ENCODE peak calls at places on chromosomes 3 and 15, in six cellular contexts. M, V, I, Z, D and K are unnamed samples.

GRCh38 chr15:29088666-29089065 is 181.0 kb downstream of the NSMCE3 start:
- DNase-seq in D (no peak), I (no peak), V (no peak), M (no peak), Z (no peak), K (no peak)

GRCh38 chr15:69359724-69360123 is 54.4 kb upstream of the KIF23 start:
- DNase-seq in D (no peak), Z (no peak), V (no peak), M (no peak), I (no peak), K (peak)

GRCh38 chr15:78075490-78076230 is 1.9 kb downstream of the TBC1D2B start:
- DNase-seq in I (no peak), M (peak), D (peak), V (peak), Z (peak), K (peak)

GRCh38 chr3:129553771-129554170 is 10.8 kb downstream of the H1-8 start:
- DNase-seq in Z (no peak), D (no peak), I (no peak), V (no peak), M (no peak), K (no peak)

GRCh38 chr3:119418091-119418512 is 45.3 kb downstream of the TMEM39A start:
- DNase-seq in Z (no peak), D (no peak), I (no peak), M (no peak), V (no peak), K (no peak)

GRCh38 chr3:169879013-169879412 is 9.3 kb upstream of the LRRC31 start:
- DNase-seq in Z (no peak), M (no peak), I (no peak), D (no peak), V (no peak), K (peak)

GRCh38 chr3:187765342-187765741 is 20.1 kb upstream of the BCL6 start:
- DNase-seq in D (no peak), Z (no peak), M (no peak), V (no peak), I (no peak), K (peak)

GRCh38 chr15:33955945-33956344 is 12.4 kb upstream of the CHRM5 start:
- DNase-seq in D (no peak), V (no peak), I (no peak), Z (no peak), M (no peak), K (no peak)

GRCh38 chr3:75294124-75294523 is 370.0 kb upstream of the FRG2C start:
- DNase-seq in V (peak), M (peak), Z (peak), I (no peak), D (peak), K (peak)

GRCh38 chr3:149783576-149783975 is 8.8 kb downstream of the ANKUB1 start:
- DNase-seq in M (no peak), I (no peak), V (no peak), D (no peak), Z (no peak), K (peak)

GRCh38 chr3:55923626-55924025 is 436.5 kb upstream of the WNT5A start:
- DNase-seq in Z (no peak), D (no peak), M (no peak), I (no peak), V (no peak), K (no peak)

GRCh38 chr3:113594066-113594465 is 61.7 kb downstream of the SIDT1 start:
- DNase-seq in Z (no peak), V (no peak), D (no peak), M (no peak), I (no peak), K (no peak)

DNA sequence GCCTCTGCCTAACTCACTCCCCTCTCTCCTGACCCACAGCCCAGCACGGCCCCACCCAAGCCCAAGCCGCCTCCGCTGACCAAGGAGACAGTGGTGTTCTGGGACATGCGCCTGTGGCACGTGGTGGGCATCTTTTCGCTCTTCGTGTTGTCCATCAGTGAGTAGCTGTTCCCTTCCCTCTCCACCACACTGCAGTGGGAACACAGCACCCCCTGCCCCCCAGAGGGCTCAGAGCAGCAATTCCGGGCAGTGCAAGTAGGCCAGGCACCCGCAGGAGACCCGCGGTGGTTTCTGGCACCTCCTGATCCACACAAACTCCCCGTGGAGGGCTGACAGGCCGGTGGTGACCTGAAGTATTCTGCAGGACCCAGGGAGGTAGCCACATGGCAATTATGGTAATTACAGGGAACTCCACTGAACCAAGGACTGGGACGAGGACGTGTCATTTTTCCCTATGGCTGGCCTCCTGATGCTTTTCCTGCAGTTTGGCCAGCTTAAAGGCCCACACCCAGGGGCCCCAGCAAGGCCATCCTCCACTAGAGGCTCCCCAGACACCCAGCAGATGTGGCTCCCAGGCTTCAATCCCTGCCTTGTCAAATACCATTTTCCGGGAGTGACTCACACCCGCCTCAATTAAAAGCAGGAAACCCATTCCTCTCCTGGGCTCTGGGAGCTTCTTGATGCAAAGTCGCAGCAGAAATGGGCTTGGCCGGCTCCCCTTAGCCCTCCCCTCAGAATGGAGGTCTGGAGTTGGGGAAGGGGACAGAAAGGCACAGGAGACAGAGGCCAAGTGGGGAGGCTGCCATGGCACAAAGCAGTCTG is 4.8 kb downstream of the TMIE start:
- DNase-seq in M (no peak), D (no peak), Z (peak), I (no peak), V (peak), K (peak)
- TF ChIP-seq CTCF in M (no peak), D (no peak), Z (no peak), I (no peak), V (no peak), K (no peak)

GRCh38 chr3:15291589-15292541 is 40.5 kb downstream of the SH3BP5 start:
- DNase-seq in Z (no peak), V (no peak), M (no peak), I (no peak), D (no peak), K (no peak)
- H3K4me3 ChIP-seq in Z (no peak), V (no peak), M (no peak), I (peak), D (no peak), K (no peak)

GRCh38 chr3:127377801-127378442 is 90.1 kb upstream of the PRR20G start:
- DNase-seq in Z (no peak), M (no peak), I (no peak), V (no peak), D (no peak), K (no peak)
- TF ChIP-seq CTCF in Z (no peak), M (no peak), I (no peak), V (no peak), D (no peak), K (no peak)

DNA sequence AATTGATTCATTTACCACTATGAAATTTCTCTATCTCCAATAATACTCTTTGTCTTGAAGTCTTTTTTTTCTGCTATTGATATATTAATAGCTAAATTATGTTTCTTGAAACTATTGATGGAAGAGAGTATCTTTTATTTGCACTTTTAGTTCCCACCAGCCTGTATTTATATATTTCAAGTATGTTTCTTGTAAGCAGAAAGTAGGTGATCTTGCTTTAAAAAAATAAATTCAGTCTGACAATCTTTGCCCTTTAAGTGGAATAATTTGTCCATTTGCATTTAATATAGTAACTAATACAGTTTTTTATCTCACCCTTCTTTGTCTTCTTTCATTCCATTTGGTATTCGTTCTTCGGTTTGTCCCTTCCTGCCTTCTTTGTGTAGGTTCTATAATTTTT is 790.5 kb downstream of the MCTP2 start:
- DNase-seq in V (no peak), D (no peak), Z (no peak), I (no peak), M (no peak), K (no peak)
- H3K4me3 ChIP-seq in V (no peak), D (no peak), Z (no peak), I (no peak), M (no peak), K (no peak)

GRCh38 chr3:151426337-151426648 is 34.6 kb downstream of the IGSF10 start:
- DNase-seq in M (no peak), V (no peak), I (no peak), Z (no peak), D (no peak), K (no peak)
- TF ChIP-seq CTCF in M (no peak), V (no peak), I (no peak), Z (no peak), D (no peak), K (no peak)

GRCh38 chr15:65305144-65305758 is 774 bp downstream of the RNU5B-1 start:
- DNase-seq in Z (no peak), M (no peak), D (no peak), V (peak), I (no peak), K (no peak)
- H3K4me3 ChIP-seq in Z (no peak), M (no peak), D (peak), V (peak), I (peak), K (no peak)

GRCh38 chr15:55407949-55408766 is at the start of the genes CCPG1 and PIERCE2:
- DNase-seq in I (peak), Z (peak), D (peak), M (peak), V (peak), K (peak)
- TF ChIP-seq CTCF in I (peak), Z (peak), D (peak), M (peak), V (peak), K (peak)

GRCh38 chr15:56208185-56208584 is 35.5 kb downstream of the RFX7 start:
- DNase-seq in V (no peak), Z (no peak), M (no peak), D (no peak), I (no peak), K (no peak)
- H3K4me3 ChIP-seq in V (no peak), Z (no peak), M (no peak), D (no peak), I (no peak), K (no peak)